ENCODE peak calls at places on chromosomes 4 and X, in four cellular contexts. X is endodermal cell, F is lung, P is AG04450. C is an unnamed sample.

GRCh38 chr4:188214861-188215260 is 75.6 kb downstream of the TRIML1 start:
- DNase-seq in X (no peak), F (no peak), P (no peak), C (no peak)

GRCh38 chrX:40411350-40412111 is 169.2 kb upstream of the ATP6AP2 start:
- DNase-seq in X (peak; percentile 64), F (no peak), P (no peak), C (no peak)

GRCh38 chrX:40132751-40133150 is 35.0 kb upstream of the BCOR start:
- DNase-seq in X (no peak), F (peak; percentile 65), P (no peak), C (peak; percentile 39)

GRCh38 chr4:56762484-56763250 is 58.8 kb downstream of the SPINK2 start:
- DNase-seq in X (no peak), F (no peak), P (no peak), C (no peak)

GRCh38 chrX:10014462-10015373 is 47.6 kb downstream of the CLDN34 start:
- DNase-seq in X (peak; percentile 90), F (peak; percentile 90), P (peak; percentile 67), C (peak; percentile 10)

GRCh38 chrX:154135458-154136229 is 8.4 kb upstream of the OPN1LW start:
- DNase-seq in X (no peak), F (no peak), P (no peak), C (no peak)

GRCh38 chr4:69999420-69999819 is 3.7 kb downstream of the STATH start:
- DNase-seq in X (no peak), F (no peak), P (no peak), C (no peak)

GRCh38 chrX:63761639-63762038 is 23.4 kb downstream of the ARHGEF9 start:
- DNase-seq in X (no peak), F (no peak), P (no peak), C (no peak)

GRCh38 chr4:142777045-142777743 is 68.9 kb downstream of the INPP4B start:
- DNase-seq in X (peak; percentile 52), F (no peak), P (no peak), C (peak; percentile 85)

GRCh38 chr4:123744664-123745290 is 348.2 kb downstream of the SPRY1 start:
- DNase-seq in X (no peak), F (peak; percentile 39), P (no peak), C (no peak)

GRCh38 chr4:73701116-73701515 is 39.3 kb upstream of the CXCL8 start:
- DNase-seq in X (no peak), F (no peak), P (no peak), C (no peak)

GRCh38 chr4:152778656-152779512 is 646 bp downstream of the TIGD4 start:
- DNase-seq in X (peak; percentile 62), F (no peak), P (no peak), C (no peak)

GRCh38 chr4:133588306-133588705 is 439.2 kb downstream of the PCDH10 start:
- DNase-seq in X (no peak), F (no peak), P (no peak), C (no peak)

GRCh38 chrX:14356401-14356800 is 172.9 kb upstream of the GLRA2 start:
- DNase-seq in X (no peak), F (no peak), P (no peak), C (no peak)

GRCh38 chr4:156636398-156636797 is 335.2 kb downstream of the PDGFC start:
- DNase-seq in X (no peak), F (no peak), P (no peak), C (no peak)

GRCh38 chr4:52577285-52577968 is 81.7 kb downstream of the USP46 start:
- DNase-seq in X (no peak), F (no peak), P (no peak), C (peak; percentile 41)

GRCh38 chr4:158796370-158797140 is 27.7 kb downstream of the FNIP2 start:
- DNase-seq in X (no peak), F (no peak), P (no peak), C (peak; percentile 64)

GRCh38 chrX:70013483-70014222 is 36.1 kb downstream of the AWAT2 start:
- DNase-seq in X (no peak), F (no peak), P (no peak), C (no peak)

GRCh38 chr4:24470681-24471622 is 113.4 kb downstream of the DHX15 start:
- DNase-seq in X (peak; percentile 78), F (no peak), P (no peak), C (no peak)

GRCh38 chrX:122913764-122914163 is 270.3 kb upstream of the GRIA3 start:
- DNase-seq in X (no peak), F (no peak), P (no peak), C (no peak)

GRCh38 chr4:39732728-39733127 is 34.8 kb downstream of the UBE2K start:
- DNase-seq in X (no peak), F (no peak), P (peak; percentile 66), C (peak; percentile 33)

GRCh38 chr4:153296424-153296823 is 48.1 kb upstream of the MND1 start:
- DNase-seq in X (no peak), F (no peak), P (peak; percentile 76), C (peak; percentile 18)

GRCh38 chrX:39249999-39250398 is 448.7 kb downstream of the MID1IP1 start:
- DNase-seq in X (no peak), F (no peak), P (no peak), C (no peak)

GRCh38 chrX:54992911-54993622 is 921 bp downstream of the PFKFB1 start:
- DNase-seq in X (no peak), F (no peak), P (no peak), C (no peak)

GRCh38 chr4:38621004-38621684 is 42.9 kb upstream of the KLF3 start:
- DNase-seq in X (no peak), F (peak; percentile 76), P (peak; percentile 62), C (peak; percentile 93)

GRCh38 chrX:101229155-101229554 is 9.6 kb downstream of the DRP2 start:
- DNase-seq in X (no peak), F (no peak), P (peak; percentile 20), C (no peak)

GRCh38 chr4:24380953-24381506 is 203.3 kb downstream of the DHX15 start:
- DNase-seq in X (no peak), F (no peak), P (no peak), C (no peak)

GRCh38 chr4:160848901-160849735 is 1314.7 kb downstream of the FSTL5 start:
- DNase-seq in X (peak; percentile 57), F (no peak), P (no peak), C (no peak)

GRCh38 chr4:139014391-139015268 is 951 bp upstream of the NOCT start:
- DNase-seq in X (peak; percentile 57), F (peak; percentile 29), P (peak; percentile 84), C (peak; percentile 84)

GRCh38 chr4:108036252-108036651 is 46.6 kb downstream of the HADH start:
- DNase-seq in X (no peak), F (no peak), P (no peak), C (no peak)

GRCh38 chr4:25032126-25032525 is 1.4 kb upstream of the LGI2 start:
- DNase-seq in X (no peak), F (no peak), P (no peak), C (no peak)

GRCh38 chr4:6058531-6059374 is 40.5 kb upstream of the C4orf50 start:
- DNase-seq in X (no peak), F (no peak), P (no peak), C (no peak)

GRCh38 chr4:7371122-7371941 is 63.4 kb downstream of the PSAPL1 start:
- DNase-seq in X (no peak), F (no peak), P (no peak), C (no peak)

GRCh38 chrX:153723351-153724251 is 586 bp downstream of the BCAP31 start:
- DNase-seq in X (peak; percentile 76), F (peak; percentile 41), P (no peak), C (no peak)

GRCh38 chr4:2790583-2791517 is 2.0 kb upstream of the SH3BP2 start:
- DNase-seq in X (peak; percentile 69), F (no peak), P (no peak), C (no peak)

GRCh38 chr4:39706829-39707511 is 9.0 kb downstream of the UBE2K start:
- DNase-seq in X (peak; percentile 76), F (no peak), P (no peak), C (no peak)

GRCh38 chr4:75724867-75725724 is 719 bp downstream of the USO1 start:
- DNase-seq in X (peak; percentile 86), F (peak; percentile 73), P (peak; percentile 63), C (no peak)

GRCh38 chr4:75724066-75724866 is at the start of gene USO1:
- DNase-seq in X (peak; percentile 100), F (peak; percentile 100), P (peak; percentile 99), C (peak; percentile 97)

GRCh38 chr4:75726577-75726976 is 2.2 kb downstream of the USO1 start:
- DNase-seq in X (no peak), F (no peak), P (no peak), C (no peak)

GRCh38 chr4:75729836-75730235 is 5.5 kb downstream of the USO1 start:
- DNase-seq in X (no peak), F (no peak), P (no peak), C (no peak)

DNA sequence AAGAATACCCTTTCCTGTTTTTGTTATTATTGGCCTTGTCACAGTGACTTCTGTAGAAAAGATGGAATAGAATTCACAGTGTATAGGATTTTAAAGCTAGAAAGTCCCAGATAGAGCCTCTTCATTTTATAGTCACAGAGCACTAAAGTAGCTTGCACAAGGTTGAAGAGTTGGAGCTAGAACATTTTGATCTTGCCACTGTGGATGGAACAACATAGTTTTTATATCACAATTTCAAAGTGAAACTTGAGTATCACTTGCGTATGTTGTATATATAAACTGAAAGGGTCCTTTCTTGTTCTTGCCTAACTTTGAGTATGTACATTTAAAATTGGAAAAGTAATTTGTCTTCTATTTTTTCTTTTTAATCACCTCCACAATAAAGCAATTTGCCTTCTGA is 2.7 kb downstream of the USO1 start:
- DNase-seq in X (no peak), F (no peak), P (no peak), C (no peak)
- H3K27ac ChIP-seq in X (no peak overlapping the region), F (peak overlapping the region; percentile 45), P (no peak overlapping the region), C (no peak overlapping the region)

GRCh38 chr4:185282968-185283367 is 73.6 kb downstream of the SNX25 start:
- DNase-seq in X (peak; percentile 57), F (peak; percentile 73), P (no peak), C (no peak)
- H3K27ac ChIP-seq in X (no peak overlapping the region), F (no peak overlapping the region), P (no peak overlapping the region), C (no peak overlapping the region)

GRCh38 chrX:22118161-22118830 is 86.2 kb downstream of the PHEX start:
- DNase-seq in X (no peak), F (no peak), P (no peak), C (no peak)
- H3K27ac ChIP-seq in X (no peak overlapping the region), F (no peak overlapping the region), P (no peak overlapping the region), C (peak overlapping the region; percentile 42)

GRCh38 chrX:83509246-83509801 is 1.2 kb downstream of the POU3F4 start:
- DNase-seq in X (peak; percentile 51), F (no peak), P (no peak), C (no peak)

GRCh38 chrX:83508526-83509245 is 596 bp downstream of the POU3F4 start:
- DNase-seq in X (peak; percentile 65), F (no peak), P (no peak), C (no peak)

GRCh38 chrX:83510466-83511181 is 2.5 kb downstream of the POU3F4 start:
- DNase-seq in X (peak; percentile 65), F (no peak), P (no peak), C (no peak)

GRCh38 chrX:83511208-83511607 is 3.1 kb downstream of the POU3F4 start:
- DNase-seq in X (peak; percentile 78), F (no peak), P (no peak), C (no peak)

DNA sequence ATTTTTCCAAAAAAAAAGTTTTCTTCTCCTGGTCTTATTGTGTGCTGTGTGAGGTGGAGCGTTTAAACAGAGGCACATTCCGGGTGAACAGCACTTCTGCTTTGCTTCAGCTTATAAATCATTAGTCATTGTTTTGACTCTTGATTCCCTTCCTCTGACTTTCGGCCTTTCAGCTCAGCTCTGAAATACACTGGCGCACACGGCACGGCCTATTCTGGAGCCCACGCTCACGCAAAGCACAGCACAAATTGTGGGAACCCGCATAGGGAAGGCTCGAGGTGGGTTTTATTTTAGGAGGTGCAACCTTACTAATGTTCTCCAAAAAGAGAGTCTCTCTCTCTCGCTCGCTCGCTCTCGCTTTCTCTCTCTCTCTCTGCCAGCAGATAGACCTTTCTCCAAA is 4.0 kb downstream of the POU3F4 start:
- DNase-seq in X (no peak), F (no peak), P (no peak), C (no peak)
- H3K27ac ChIP-seq in X (no peak overlapping the region), F (no peak overlapping the region), P (no peak overlapping the region), C (no peak overlapping the region)

C was measured in epithelial cell of prostate.